ENCODE peak calls at places on chromosomes 13 and 19, in nine cellular contexts. R, Q, S, H, V, A, C, K and G are unnamed samples.

GRCh38 chr19:12156254-12157058 is at the start of gene ZNF625:
- DNase-seq in R (peak; percentile 88), Q (peak; percentile 78), S (peak; percentile 89), H (peak; percentile 69), V (no peak), A (peak; percentile 79), C (peak; percentile 89), K (peak; percentile 49), G (peak; percentile 60)

GRCh38 chr19:11964496-11964857 is 363 bp upstream of the ZNF763 start:
- DNase-seq in R (no peak), Q (no peak), S (no peak), H (no peak), V (no peak), A (no peak), C (peak; percentile 57), K (no peak), G (no peak)

GRCh38 chr13:114071991-114072390 is 60.4 kb downstream of the RASA3 start:
- DNase-seq in R (no peak), Q (peak; percentile 44), S (no peak), H (no peak), V (no peak), A (no peak), C (no peak), K (no peak), G (no peak)

GRCh38 chr19:51777570-51778460 is 16.8 kb downstream of the FPR2 start:
- DNase-seq in R (peak; percentile 96), Q (no peak), S (peak; percentile 74), H (peak; percentile 52), V (no peak), A (peak; percentile 45), C (peak; percentile 79), K (peak; percentile 45), G (peak; percentile 25)

GRCh38 chr19:13906910-13907309 is 909 bp downstream of the CC2D1A start:
- DNase-seq in R (no peak), Q (no peak), S (no peak), H (no peak), V (no peak), A (no peak), C (no peak), K (no peak), G (no peak)

GRCh38 chr13:105814902-105815250 is 720.6 kb downstream of the EFNB2 start:
- DNase-seq in R (no peak), Q (no peak), S (no peak), H (no peak), V (no peak), A (no peak), C (no peak), K (no peak), G (no peak)

GRCh38 chr19:10501971-10502523 is 1.1 kb downstream of the KEAP1 start:
- DNase-seq in R (peak; percentile 70), Q (peak; percentile 79), S (no peak), H (peak; percentile 81), V (no peak), A (peak; percentile 17), C (peak; percentile 79), K (no peak), G (peak; percentile 67)

GRCh38 chr19:38739440-38740251 is 4.6 kb downstream of the CAPN12 start:
- DNase-seq in R (no peak), Q (no peak), S (no peak), H (peak; percentile 65), V (no peak), A (no peak), C (no peak), K (no peak), G (peak; percentile 18)

GRCh38 chr19:38281820-38282566 is 17.6 kb downstream of the SPINT2 start:
- DNase-seq in R (no peak), Q (no peak), S (no peak), H (no peak), V (no peak), A (no peak), C (no peak), K (no peak), G (no peak)

GRCh38 chr19:56538761-56539263 is at the start of gene ZFP28:
- DNase-seq in R (no peak), Q (no peak), S (no peak), H (peak; percentile 63), V (peak; percentile 69), A (no peak), C (peak; percentile 79), K (peak; percentile 10), G (peak; percentile 8)

GRCh38 chr19:49981603-49982593 is 20.9 kb upstream of the SIGLEC11 start:
- DNase-seq in R (no peak), Q (no peak), S (no peak), H (no peak), V (no peak), A (no peak), C (no peak), K (no peak), G (no peak)

GRCh38 chr13:110855363-110855762 is 59.5 kb downstream of the ANKRD10 start:
- DNase-seq in R (no peak), Q (no peak), S (no peak), H (no peak), V (no peak), A (no peak), C (no peak), K (no peak), G (no peak)

GRCh38 chr13:55517312-55517711 is 1623.4 kb upstream of the PRR20A start:
- DNase-seq in R (no peak), Q (no peak), S (no peak), H (no peak), V (no peak), A (no peak), C (no peak), K (no peak), G (no peak)

GRCh38 chr13:110817143-110817542 is 97.7 kb downstream of the ANKRD10 start:
- DNase-seq in R (no peak), Q (no peak), S (no peak), H (no peak), V (no peak), A (no peak), C (no peak), K (no peak), G (no peak)

GRCh38 chr13:80870186-80870585 is 529.3 kb upstream of the SPRY2 start:
- DNase-seq in R (no peak), Q (no peak), S (no peak), H (no peak), V (no peak), A (no peak), C (no peak), K (no peak), G (no peak)

GRCh38 chr13:93655132-93655531 is 428.5 kb downstream of the GPC6 start:
- DNase-seq in R (no peak), Q (no peak), S (no peak), H (no peak), V (no peak), A (no peak), C (no peak), K (no peak), G (no peak)

GRCh38 chr19:19591133-19591825 is 27.2 kb downstream of the PBX4 start:
- DNase-seq in R (peak; percentile 9), Q (peak; percentile 80), S (peak; percentile 92), H (peak; percentile 81), V (peak; percentile 74), A (peak; percentile 92), C (no peak), K (peak; percentile 97), G (peak; percentile 60)

GRCh38 chr19:15300533-15301194 is 31.7 kb downstream of the BRD4 start:
- DNase-seq in R (no peak), Q (no peak), S (no peak), H (no peak), V (no peak), A (peak; percentile 85), C (no peak), K (peak; percentile 79), G (no peak)